ENCODE peak calls at places on chromosome 7, in five cellular contexts. J is cardiac muscle cell; Z is activated naive CD4-positive, alpha-beta T cell treated with anti-CD3 and anti-CD28 coated beads, Interleukin-2, amount 10 ng/mL, durations not matched to agents 7 days and 5 days; Y is ovary; T is activated CD4-positive, alpha-beta T cell treated with anti-CD3 and anti-CD28 coated beads for 24 hours. K is an unnamed sample.

GRCh38 chr7:150379590-150380379 is 655 bp downstream of the ZNF775 start:
- DNase-seq in Y (peak), Z (peak), T (no peak), J (no peak), K (no peak)

GRCh38 chr7:5183155-5183554 is 6.9 kb upstream of the WIPI2 start:
- DNase-seq in J (no peak), T (no peak), Y (no peak), Z (no peak), K (no peak)

GRCh38 chr7:264541-265191 is 25.3 kb upstream of the FOXL3 start:
- DNase-seq in T (no peak), Y (no peak), Z (no peak), J (no peak), K (peak)

GRCh38 chr7:111089822-111090426 is 1.0 kb upstream of the LRRN3 start:
- DNase-seq in Z (no peak), J (peak), T (no peak), Y (no peak), K (peak)

GRCh38 chr7:3301831-3302618 is 973 bp downstream of the SDK1 start:
- DNase-seq in Y (peak), Z (peak), T (no peak), J (peak), K (peak)

GRCh38 chr7:130009848-130010688 is 41.1 kb downstream of the ZC3HC1 start:
- DNase-seq in Y (no peak), Z (no peak), J (peak), T (no peak), K (peak)

GRCh38 chr7:29282819-29283414 is 88.3 kb downstream of the CHN2 start:
- DNase-seq in J (no peak), Y (no peak), T (no peak), Z (no peak), K (no peak)

GRCh38 chr7:41855798-41856197 is 152.9 kb upstream of the INHBA start:
- DNase-seq in Z (no peak), T (no peak), J (no peak), Y (no peak), K (no peak)

GRCh38 chr7:124027236-124027635 is 5.6 kb downstream of the TMEM229A start:
- DNase-seq in Z (no peak), J (no peak), T (no peak), Y (no peak), K (no peak)

K was measured in small intestine.